ENCODE peak calls at places on chromosome 1, in seven cellular contexts. T is ovary, A is heart left ventricle, R is transverse colon, Q is A549, K is tibial nerve, N is uterus. Y is an unnamed sample.

GRCh38 chr1:204493145-204493881 is 1.3 kb downstream of the PIK3C2B start:
- DNase-seq in T (peak; percentile 57), A (peak; percentile 72), R (peak; percentile 90), Q (peak; percentile 47), K (no peak), N (peak; percentile 70), Y (no peak)

GRCh38 chr1:9417695-9418094 is 121.6 kb upstream of the SLC25A33 start:
- DNase-seq in T (no peak), A (no peak), R (no peak), Q (no peak), K (no peak), N (no peak), Y (no peak)

GRCh38 chr1:87292684-87293493 is 35.8 kb upstream of the LMO4 start:
- DNase-seq in T (peak; percentile 42), A (peak; percentile 62), R (peak; percentile 59), Q (peak; percentile 48), K (peak; percentile 40), N (peak; percentile 68), Y (peak; percentile 14)

GRCh38 chr1:7221823-7222462 is 436.7 kb downstream of the CAMTA1 start:
- DNase-seq in T (no peak), A (no peak), R (no peak), Q (no peak), K (no peak), N (no peak), Y (no peak)

GRCh38 chr1:53911442-53911841 is 17.5 kb downstream of the DIO1 start:
- DNase-seq in T (no peak), A (no peak), R (no peak), Q (no peak), K (no peak), N (no peak), Y (no peak)

GRCh38 chr1:68470388-68470970 is 20.7 kb upstream of the RPE65 start:
- DNase-seq in T (no peak), A (no peak), R (no peak), Q (peak; percentile 4), K (no peak), N (no peak), Y (no peak)

GRCh38 chr1:1162597-1163537 is 10.8 kb upstream of the TTLL10 start:
- DNase-seq in T (no peak), A (no peak), R (peak; percentile 92), Q (no peak), K (no peak), N (no peak), Y (no peak)

GRCh38 chr1:243756529-243756928 is 93.5 kb downstream of the AKT3 start:
- DNase-seq in T (no peak), A (no peak), R (no peak), Q (no peak), K (no peak), N (no peak), Y (no peak)

GRCh38 chr1:3636080-3636479 is 11.3 kb downstream of the TPRG1L start:
- DNase-seq in T (no peak), A (no peak), R (no peak), Q (no peak), K (no peak), N (no peak), Y (no peak)

GRCh38 chr1:164576311-164577271 is 17.6 kb downstream of the PBX1 start:
- DNase-seq in T (peak; percentile 56), A (peak; percentile 41), R (no peak), Q (no peak), K (no peak), N (peak; percentile 48), Y (no peak)

GRCh38 chr1:204491653-204492052 is 3.0 kb downstream of the PIK3C2B start:
- DNase-seq in T (no peak), A (no peak), R (no peak), Q (no peak), K (no peak), N (no peak), Y (no peak)

GRCh38 chr1:190478193-190479007 is 736 bp upstream of the BRINP3 start:
- DNase-seq in T (peak; percentile 12), A (no peak), R (peak; percentile 21), Q (peak; percentile 24), K (no peak), N (no peak), Y (no peak)

GRCh38 chr1:153798468-153798780 is 23.2 kb downstream of the SLC27A3 start:
- DNase-seq in T (no peak), A (no peak), R (no peak), Q (no peak), K (no peak), N (no peak), Y (no peak)

GRCh38 chr1:209241481-209241880 is 342.0 kb upstream of the CAMK1G start:
- DNase-seq in T (no peak), A (no peak), R (no peak), Q (no peak), K (no peak), N (no peak), Y (no peak)

GRCh38 chr1:179938752-179939151 is 15.9 kb upstream of the CEP350 start:
- DNase-seq in T (no peak), A (no peak), R (no peak), Q (no peak), K (no peak), N (no peak), Y (no peak)

GRCh38 chr1:116916002-116916401 is 6.3 kb downstream of the PTGFRN start:
- DNase-seq in T (no peak), A (no peak), R (no peak), Q (no peak), K (no peak), N (no peak), Y (no peak)

GRCh38 chr1:9004731-9005708 is 21.2 kb downstream of the SLC2A7 start:
- DNase-seq in T (peak; percentile 85), A (peak; percentile 75), R (peak; percentile 87), Q (peak; percentile 83), K (peak; percentile 75), N (peak; percentile 75), Y (peak; percentile 53)

GRCh38 chr1:205298191-205298994 is 23.2 kb downstream of the NUAK2 start:
- DNase-seq in T (no peak), A (no peak), R (no peak), Q (peak; percentile 99), K (no peak), N (no peak), Y (peak; percentile 74)

GRCh38 chr1:114154963-114155322 is 1.3 kb upstream of the SYT6 start:
- DNase-seq in T (peak; percentile 33), A (no peak), R (no peak), Q (no peak), K (no peak), N (no peak), Y (no peak)

GRCh38 chr1:60859111-60859510 is 223.2 kb upstream of the NFIA start:
- DNase-seq in T (no peak), A (no peak), R (no peak), Q (no peak), K (no peak), N (no peak), Y (no peak)

GRCh38 chr1:102790997-102791396 is 317.3 kb downstream of the COL11A1 start:
- DNase-seq in T (no peak), A (no peak), R (no peak), Q (no peak), K (no peak), N (no peak), Y (no peak)

GRCh38 chr1:63921357-63921756 is 147.5 kb downstream of the ROR1 start:
- DNase-seq in T (no peak), A (no peak), R (peak; percentile 33), Q (no peak), K (no peak), N (no peak), Y (no peak)

GRCh38 chr1:229130028-229130668 is 140.8 kb upstream of the RAB4A start:
- DNase-seq in T (no peak), A (peak; percentile 36), R (peak; percentile 83), Q (no peak), K (no peak), N (no peak), Y (no peak)
- TF ChIP-seq POLR2A in T (no peak), A (no peak), R (peak; percentile 52), Q (no peak), K (no peak), N (no peak), Y (no peak)

DNA sequence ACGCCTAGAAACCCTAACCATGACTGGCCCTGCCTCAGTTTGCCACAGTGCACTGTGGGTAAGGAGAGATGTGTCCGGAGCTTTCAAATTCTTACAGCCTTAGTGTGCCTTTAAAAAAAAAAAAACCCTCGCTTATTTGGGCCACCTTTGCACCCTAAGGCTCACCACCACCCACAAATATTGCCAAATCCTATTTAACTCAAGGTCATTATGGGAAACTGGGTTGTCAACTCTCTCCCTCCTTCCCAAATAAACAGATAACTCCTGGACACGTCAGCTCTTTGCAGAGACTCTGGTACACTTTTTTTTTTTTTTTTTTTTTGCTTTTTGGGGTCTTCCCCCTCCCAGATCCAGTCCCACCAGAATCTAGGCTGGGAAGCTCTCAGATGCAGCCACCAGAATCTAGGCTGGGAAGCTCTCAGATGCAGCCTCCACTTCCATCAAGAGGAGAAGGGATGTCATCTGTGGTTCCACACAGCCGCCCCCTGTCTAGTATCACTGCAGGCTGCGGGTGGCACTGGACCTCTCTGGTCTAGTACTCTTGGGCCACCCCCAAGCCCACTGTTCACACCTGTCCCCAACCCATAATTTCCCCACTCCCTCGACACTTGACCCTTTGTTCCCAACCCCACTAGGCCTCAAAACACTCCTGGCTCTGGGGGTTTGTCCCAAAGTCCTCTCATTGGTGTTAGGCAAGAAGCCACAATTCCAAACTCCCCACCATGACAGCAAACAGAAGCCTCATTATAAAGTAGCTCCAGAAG is 3.4 kb downstream of the DHRS3 start:
- DNase-seq in T (no peak), A (no peak), R (no peak), Q (no peak), K (no peak), N (no peak), Y (no peak)
- TF ChIP-seq POLR2A in T (no peak), A (no peak), R (no peak), Q (no peak), K (no peak), N (no peak), Y (no peak)

GRCh38 chr1:2300851-2301606 is 72.9 kb downstream of the SKI start:
- DNase-seq in T (no peak), A (peak; percentile 89), R (peak; percentile 86), Q (no peak), K (peak; percentile 70), N (peak; percentile 71), Y (no peak)
- TF ChIP-seq POLR2A in T (no peak), A (no peak), R (peak; percentile 37), Q (no peak), K (no peak), N (no peak), Y (no peak)

GRCh38 chr1:28577738-28578536 is 14.1 kb upstream of the RAB42 start:
- DNase-seq in T (no peak), A (no peak), R (no peak), Q (no peak), K (no peak), N (no peak), Y (no peak)

GRCh38 chr1:28579374-28579773 is 12.7 kb upstream of the RAB42 start:
- DNase-seq in T (no peak), A (no peak), R (no peak), Q (no peak), K (no peak), N (no peak), Y (no peak)

GRCh38 chr1:28573564-28573963 is 18.5 kb upstream of the RAB42 start:
- DNase-seq in T (no peak), A (no peak), R (no peak), Q (no peak), K (no peak), N (no peak), Y (no peak)

GRCh38 chr1:28578696-28579218 is 13.3 kb upstream of the RAB42 start:
- DNase-seq in T (no peak), A (no peak), R (no peak), Q (no peak), K (no peak), N (no peak), Y (no peak)

GRCh38 chr1:28577052-28577678 is 14.9 kb upstream of the RAB42 start:
- DNase-seq in T (no peak), A (no peak), R (no peak), Q (no peak), K (no peak), N (no peak), Y (no peak)
- TF ChIP-seq POLR2A in T (no peak), A (no peak), R (no peak), Q (peak; percentile 43), K (no peak), N (no peak), Y (no peak)

Y was measured in H54.